ENCODE peak calls at places on chromosomes 11 and 22, in six cellular contexts. I is bronchial epithelial cell, R is GM12865, T is lower leg skin, D is mammary epithelial cell, J is neural crest cell. E is an unnamed sample.

GRCh38 chr22:26398741-26399153 is 30.3 kb upstream of the ASPHD2 start:
- DNase-seq in T (peak; percentile 86), J (peak; percentile 35), D (peak; percentile 55), I (peak; percentile 65), R (peak; percentile 72), E (peak; percentile 58)

GRCh38 chr11:108733479-108734116 is 68.7 kb downstream of the DDX10 start:
- DNase-seq in R (peak; percentile 91), J (no peak), D (peak; percentile 58), I (peak; percentile 81), T (no peak), E (peak; percentile 42)

GRCh38 chr11:34235189-34235588 is 122.6 kb downstream of the ABTB2 start:
- DNase-seq in D (no peak), J (no peak), T (no peak), I (no peak), R (peak; percentile 82), E (no peak)

GRCh38 chr22:42754658-42755057 is 34.0 kb upstream of the A4GALT start:
- DNase-seq in I (peak; percentile 70), D (peak; percentile 25), J (no peak), T (no peak), R (no peak), E (no peak)

GRCh38 chr11:15991174-15991655 is 365.1 kb downstream of the SOX6 start:
- DNase-seq in I (no peak), J (no peak), T (no peak), D (no peak), R (no peak), E (no peak)

GRCh38 chr11:100151944-100152343 is 535.1 kb upstream of the ARHGAP42 start:
- DNase-seq in D (peak; percentile 12), I (peak; percentile 22), T (no peak), R (no peak), J (no peak), E (no peak)

GRCh38 chr22:46674367-46674781 is 54.2 kb downstream of the GRAMD4 start:
- DNase-seq in I (no peak), D (no peak), J (no peak), R (peak; percentile 41), T (peak; percentile 95), E (peak; percentile 82)

GRCh38 chr11:70328556-70328955 is 58.1 kb downstream of the PPFIA1 start:
- DNase-seq in R (no peak), J (no peak), T (no peak), D (no peak), I (no peak), E (no peak)

GRCh38 chr11:106624377-106624776 is 393.9 kb downstream of the GUCY1A2 start:
- DNase-seq in I (no peak), T (no peak), R (no peak), D (no peak), J (no peak), E (no peak)

GRCh38 chr11:93567406-93567819 is 24.2 kb upstream of the SMCO4 start:
- DNase-seq in I (no peak), T (no peak), R (no peak), D (no peak), J (no peak), E (no peak)

GRCh38 chr22:44988671-44989070 is 21.1 kb downstream of the PHF21B start:
- DNase-seq in R (no peak), D (no peak), J (no peak), I (no peak), T (no peak), E (no peak)
- TF ChIP-seq CTCF in R (peak; percentile 1), D (peak; percentile 33), J (no peak), I (no peak), T (no peak), E (peak; percentile 6)

DNA sequence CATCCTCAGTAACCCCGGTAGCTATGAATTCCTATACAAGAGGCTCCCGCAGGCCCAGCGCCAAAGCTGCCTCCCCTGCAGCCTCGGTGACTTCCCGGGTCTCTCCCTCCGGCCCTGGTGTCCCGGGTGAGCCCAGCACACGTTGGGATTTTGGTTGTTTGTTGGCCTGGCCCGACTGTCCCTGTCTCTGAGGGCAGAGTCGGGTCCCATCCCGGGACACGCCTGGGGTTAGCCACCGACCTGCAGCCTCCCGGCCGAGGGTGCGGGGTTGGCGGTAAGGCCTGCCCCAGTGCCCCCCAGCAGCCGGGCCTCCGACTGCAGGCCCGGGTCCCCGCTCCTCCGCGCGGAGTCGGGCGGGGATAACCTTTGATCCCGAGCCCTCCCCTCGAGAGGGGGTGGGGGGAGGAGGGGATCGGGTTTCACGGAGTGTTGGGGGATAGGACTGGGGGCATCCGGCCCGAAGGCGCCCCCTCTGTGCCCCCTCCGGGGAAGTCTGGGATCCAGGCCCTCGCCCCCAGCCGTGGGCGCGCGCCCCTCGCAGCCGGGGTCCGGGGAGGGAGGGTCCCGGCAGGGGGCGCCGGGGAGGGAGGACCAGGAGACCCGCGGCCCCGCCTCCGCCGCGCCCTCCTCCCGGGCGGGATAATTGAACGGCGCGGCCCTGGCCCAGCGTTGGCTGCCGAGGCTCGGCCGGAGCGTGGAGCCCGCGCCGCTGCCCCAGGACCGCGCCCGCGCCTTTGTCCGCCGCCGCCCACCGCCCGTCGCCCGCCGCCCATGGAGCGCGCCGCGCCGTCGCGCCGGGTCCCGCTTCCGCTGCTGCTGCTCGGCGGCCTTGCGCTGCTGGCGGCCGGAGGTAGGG is at the start of gene FBLN1:
- DNase-seq in J (peak; percentile 70), D (no peak), I (no peak), T (no peak), R (no peak), E (no peak)
- TF ChIP-seq CTCF in J (peak; percentile 44), D (peak; percentile 38), I (peak; percentile 12), T (no peak), R (no peak), E (no peak)

GRCh38 chr22:23377767-23378166 is 197.5 kb downstream of the BCR start:
- DNase-seq in J (no peak), R (no peak), I (no peak), D (no peak), T (no peak), E (no peak)

GRCh38 chr22:23380230-23380573 is 199.9 kb downstream of the IGLL1 start:
- DNase-seq in I (no peak), D (no peak), R (no peak), J (no peak), T (no peak), E (no peak)

GRCh38 chr22:23373601-23374000 is 193.3 kb downstream of the BCR start:
- DNase-seq in J (no peak), R (no peak), T (peak; percentile 61), D (no peak), I (no peak), E (no peak)

GRCh38 chr22:23375031-23375827 is 194.9 kb downstream of the BCR start:
- DNase-seq in R (no peak), D (no peak), T (peak; percentile 77), J (no peak), I (no peak), E (no peak)

DNA sequence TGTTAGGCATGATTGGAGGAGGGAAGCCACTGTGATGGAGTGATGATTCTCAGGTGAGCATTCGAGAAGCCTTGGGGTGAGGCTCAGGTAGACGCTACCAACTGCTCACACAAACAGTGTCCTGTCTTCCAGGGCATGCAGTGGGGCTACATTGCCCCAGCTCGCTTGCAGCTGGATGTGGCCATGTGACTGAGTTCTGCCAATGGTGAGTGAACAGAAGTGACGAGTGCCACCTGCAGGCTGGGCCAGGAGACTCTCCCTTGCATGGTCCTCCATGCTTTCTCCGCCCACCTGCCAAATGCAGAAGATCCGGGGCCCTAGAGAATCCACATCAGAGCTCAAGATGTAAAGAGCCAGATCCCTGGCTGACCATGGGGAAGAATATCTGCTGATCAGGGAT is 195.9 kb downstream of the BCR start:
- DNase-seq in D (peak; percentile 9), J (no peak), R (peak; percentile 71), T (peak; percentile 76), I (peak; percentile 26), E (peak; percentile 74)
- TF ChIP-seq CTCF in D (peak; percentile 30), J (peak; percentile 24), R (peak; percentile 64), T (no peak), I (peak; percentile 55), E (peak; percentile 49)

GRCh38 chr11:6703247-6704063 is 20.3 kb upstream of the MRPL17 start:
- DNase-seq in R (peak; percentile 33), J (peak; percentile 30), I (peak; percentile 74), D (peak; percentile 65), T (no peak), E (no peak)
- TF ChIP-seq CTCF in R (peak; percentile 25), J (peak; percentile 63), I (peak; percentile 65), D (peak; percentile 79), T (no peak), E (peak; percentile 28)

GRCh38 chr22:20113551-20114310 is 2.2 kb upstream of the RANBP1 start:
- DNase-seq in J (no peak), T (no peak), R (no peak), D (no peak), I (no peak), E (no peak)
- TF ChIP-seq CTCF in J (no peak), T (no peak), R (no peak), D (no peak), I (no peak), E (no peak)

GRCh38 chr11:119307974-119308373 is 9.0 kb downstream of the MCAM start:
- DNase-seq in I (no peak), R (no peak), D (no peak), T (no peak), J (no peak), E (no peak)

GRCh38 chr11:119309411-119309810 is 7.5 kb downstream of the MCAM start:
- DNase-seq in J (no peak), I (no peak), D (no peak), T (no peak), R (no peak), E (no peak)

GRCh38 chr11:119305556-119306372 is 11.2 kb downstream of the MCAM start:
- DNase-seq in D (no peak), I (no peak), R (no peak), T (no peak), J (no peak), E (no peak)

GRCh38 chr11:119306373-119306890 is 10.5 kb downstream of the MCAM start:
- DNase-seq in I (no peak), T (no peak), D (no peak), R (no peak), J (no peak), E (no peak)

DNA sequence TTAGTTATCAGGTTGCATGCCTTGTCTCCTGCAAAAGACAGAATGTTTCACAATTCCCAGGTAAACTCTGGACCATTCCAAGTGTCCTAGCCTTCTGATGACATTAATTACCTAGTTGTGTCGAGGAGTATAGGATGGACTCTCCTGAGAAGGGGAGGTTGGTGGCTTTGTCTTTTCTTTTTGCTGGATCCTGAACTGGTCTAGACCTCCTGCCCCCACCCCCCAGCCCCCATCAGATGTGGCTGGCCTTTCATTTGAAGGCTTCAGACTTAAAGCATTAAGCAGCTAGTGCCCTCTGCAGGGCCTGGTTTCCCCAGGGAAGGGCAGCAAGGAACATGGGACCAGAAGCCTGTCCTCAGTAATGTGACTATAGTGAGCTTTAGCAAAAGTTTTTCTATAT is 9.7 kb downstream of the MCAM start:
- DNase-seq in I (no peak), R (no peak), D (no peak), J (no peak), T (no peak), E (no peak)
- TF ChIP-seq CTCF in I (no peak), R (no peak), D (peak; percentile 21), J (no peak), T (no peak), E (no peak)

E was measured in GM20000.